ENCODE peak calls at places on chromosomes 16 and 17, in four cellular contexts. One of them, this sample, is unnamed.

GRCh38 chr17:80253631-80254395 is 6.8 kb upstream of the RNF213 start:
- DNase-seq in GM23248: no peak
- DNase-seq in spleen: no peak
- DNase-seq in lung microvascular endothelial cell: no peak
- DNase-seq in this sample: no peak

GRCh38 chr17:81102352-81102751 is 63.0 kb upstream of the PVALEF start:
- DNase-seq in lung microvascular endothelial cell: no peak
- DNase-seq in GM23248: no peak
- DNase-seq in spleen: no peak
- DNase-seq in this sample: no peak

GRCh38 chr17:15233022-15233805 is 31.9 kb downstream of the PMP22 start:
- DNase-seq in GM23248: peak
- DNase-seq in lung microvascular endothelial cell: peak
- DNase-seq in spleen: no peak
- DNase-seq in this sample: peak

GRCh38 chr17:33324741-33325140 is 31.6 kb upstream of the ASIC2 start:
- DNase-seq in spleen: no peak
- DNase-seq in GM23248: no peak
- DNase-seq in lung microvascular endothelial cell: no peak
- DNase-seq in this sample: no peak

GRCh38 chr16:77322757-77323156 is 112.1 kb downstream of the ADAMTS18 start:
- DNase-seq in lung microvascular endothelial cell: no peak
- DNase-seq in GM23248: no peak
- DNase-seq in spleen: no peak
- DNase-seq in this sample: no peak

GRCh38 chr16:67277294-67277998 is 1.9 kb upstream of the PLEKHG4 start:
- DNase-seq in lung microvascular endothelial cell: peak
- DNase-seq in GM23248: peak
- DNase-seq in spleen: no peak
- DNase-seq in this sample: peak

GRCh38 chr17:63848834-63849689 is 6.6 kb upstream of the SMARCD2 start:
- DNase-seq in GM23248: peak
- DNase-seq in spleen: peak
- DNase-seq in lung microvascular endothelial cell: peak
- DNase-seq in this sample: no peak

GRCh38 chr17:2435181-2435741 is 34.4 kb upstream of the MNT start:
- DNase-seq in spleen: no peak
- DNase-seq in lung microvascular endothelial cell: no peak
- DNase-seq in GM23248: peak
- DNase-seq in this sample: no peak

GRCh38 chr16:70380205-70380918 is 33.7 kb downstream of the DDX19A start:
- DNase-seq in spleen: peak
- DNase-seq in lung microvascular endothelial cell: peak
- DNase-seq in GM23248: peak
- DNase-seq in this sample: peak

GRCh38 chr16:53504665-53505064 is 1.7 kb upstream of the AKTIP start:
- DNase-seq in GM23248: peak
- DNase-seq in spleen: peak
- DNase-seq in lung microvascular endothelial cell: peak
- DNase-seq in this sample: peak

GRCh38 chr17:28878981-28879380 is 18.6 kb downstream of the FLOT2 start:
- DNase-seq in spleen: no peak
- DNase-seq in lung microvascular endothelial cell: peak
- DNase-seq in GM23248: peak
- DNase-seq in this sample: peak